ENCODE peak calls at places on chromosomes 4 and X, in nine cellular contexts. I, P, O, D, G, M, F, S and L are unnamed samples.

GRCh38 chr4:46399440-46399839 is 9.5 kb upstream of the GABRA2 start:
- DNase-seq in I (no peak), P (no peak), O (no peak), D (peak; percentile 63), G (no peak), M (no peak), F (no peak), S (no peak), L (no peak)

GRCh38 chrX:118847676-118848075 is 24.1 kb downstream of the ZCCHC12 start:
- DNase-seq in I (no peak), P (no peak), O (no peak), D (peak; percentile 75), G (peak; percentile 42), M (peak; percentile 44), F (no peak), S (peak; percentile 29), L (no peak)

GRCh38 chr4:102449751-102450352 is 51.3 kb upstream of the NFKB1 start:
- DNase-seq in I (peak; percentile 63), P (no peak), O (no peak), D (peak; percentile 75), G (peak; percentile 64), M (peak; percentile 34), F (no peak), S (peak; percentile 50), L (peak; percentile 41)

GRCh38 chrX:17860811-17861495 is at the start of gene RAI2:
- DNase-seq in I (no peak), P (peak; percentile 53), O (no peak), D (peak; percentile 48), G (no peak), M (peak; percentile 60), F (peak; percentile 30), S (no peak), L (peak; percentile 38)

GRCh38 chr4:4524364-4524763 is 17.5 kb downstream of the STX18 start:
- DNase-seq in I (no peak), P (no peak), O (no peak), D (peak; percentile 77), G (peak; percentile 11), M (no peak), F (no peak), S (no peak), L (no peak)

GRCh38 chr4:123505457-123506310 is 109.1 kb downstream of the SPRY1 start:
- DNase-seq in I (peak; percentile 37), P (peak; percentile 75), O (no peak), D (peak; percentile 99), G (peak; percentile 61), M (no peak), F (peak; percentile 67), S (peak; percentile 79), L (peak; percentile 32)

GRCh38 chr4:108314900-108315589 is 146.3 kb upstream of the LEF1 start:
- DNase-seq in I (no peak), P (no peak), O (no peak), D (no peak), G (no peak), M (no peak), F (no peak), S (no peak), L (no peak)

GRCh38 chr4:107389965-107390364 is 330.1 kb downstream of the PAPSS1 start:
- DNase-seq in I (no peak), P (no peak), O (no peak), D (no peak), G (no peak), M (no peak), F (no peak), S (no peak), L (no peak)

GRCh38 chrX:53374222-53374820 is 48.1 kb downstream of the SMC1A start:
- DNase-seq in I (no peak), P (no peak), O (no peak), D (no peak), G (peak; percentile 51), M (peak; percentile 71), F (no peak), S (peak; percentile 32), L (no peak)

GRCh38 chrX:1295550-1295949 is 26.9 kb downstream of the CSF2RA start:
- DNase-seq in I (no peak), P (no peak), O (no peak), D (no peak), G (no peak), M (no peak), F (no peak), S (no peak), L (no peak)

GRCh38 chr4:140427104-140427918 is at the start of gene CLGN:
- DNase-seq in I (peak; percentile 70), P (peak; percentile 58), O (no peak), D (peak; percentile 94), G (peak; percentile 44), M (peak; percentile 60), F (peak; percentile 57), S (peak; percentile 71), L (peak; percentile 96)

GRCh38 chr4:101027721-101028120 is 319.6 kb downstream of the PPP3CA start:
- DNase-seq in I (no peak), P (no peak), O (no peak), D (no peak), G (no peak), M (no peak), F (no peak), S (peak; percentile 76), L (no peak)

GRCh38 chrX:132481449-132481848 is 7.4 kb downstream of the MBNL3 start:
- DNase-seq in I (no peak), P (no peak), O (no peak), D (no peak), G (no peak), M (no peak), F (no peak), S (no peak), L (no peak)
- H3K4me1 ChIP-seq in I (peaks cover 5% of the 10 kb centered on the region), P (no peaks in the 10 kb centered on the region), O (peaks cover 9% of the 10 kb centered on the region), D (peaks cover 52% of the 10 kb centered on the region), G (no peaks in the 10 kb centered on the region), M (no peaks in the 10 kb centered on the region), F (no peaks in the 10 kb centered on the region), S (no peaks in the 10 kb centered on the region), L (no peaks in the 10 kb centered on the region)

DNA sequence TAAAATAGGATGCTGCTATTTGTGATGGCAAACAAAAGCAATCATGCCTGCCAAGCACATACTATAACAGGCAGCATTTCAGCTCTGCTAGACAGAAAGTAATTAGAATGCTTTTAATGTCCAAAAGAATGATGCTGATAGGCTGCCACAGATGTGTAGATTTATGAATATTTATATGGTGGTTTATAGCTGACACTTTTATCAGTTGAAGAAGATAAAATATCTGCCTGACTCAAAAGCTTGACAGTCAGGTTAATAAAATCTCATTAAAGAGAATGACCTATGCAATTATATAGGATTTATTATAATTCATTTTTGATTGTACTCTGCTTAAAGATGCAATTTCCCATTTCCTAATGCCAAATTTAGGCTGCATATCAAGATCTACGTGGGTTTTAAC is 4.0 kb downstream of the BEND4 start:
- DNase-seq in I (no peak), P (no peak), O (no peak), D (no peak), G (no peak), M (no peak), F (no peak), S (no peak), L (no peak)
- H3K27me3 ChIP-seq in I (peaks cover 33% of the 10 kb centered on the region), P (no peaks in the 10 kb centered on the region), O (peaks cover 61% of the 10 kb centered on the region), D (peaks cover 29% of the 10 kb centered on the region), G (peaks cover 38% of the 10 kb centered on the region), M (no peaks in the 10 kb centered on the region), F (peaks cover 22% of the 10 kb centered on the region), S (peaks cover 39% of the 10 kb centered on the region), L (no peaks in the 10 kb centered on the region)

GRCh38 chr4:78654809-78655208 is 103.2 kb downstream of the ANXA3 start:
- DNase-seq in I (no peak), P (no peak), O (no peak), D (no peak), G (peak; percentile 58), M (no peak), F (no peak), S (peak; percentile 28), L (no peak)
- H3K4me1 ChIP-seq in I (no peaks in the 10 kb centered on the region), P (no peaks in the 10 kb centered on the region), O (peaks cover 14% of the 10 kb centered on the region), D (no peaks in the 10 kb centered on the region), G (peaks cover 11% of the 10 kb centered on the region), M (peaks cover 73% of the 10 kb centered on the region), F (no peaks in the 10 kb centered on the region), S (peaks cover 29% of the 10 kb centered on the region), L (peaks cover 4% of the 10 kb centered on the region)

DNA sequence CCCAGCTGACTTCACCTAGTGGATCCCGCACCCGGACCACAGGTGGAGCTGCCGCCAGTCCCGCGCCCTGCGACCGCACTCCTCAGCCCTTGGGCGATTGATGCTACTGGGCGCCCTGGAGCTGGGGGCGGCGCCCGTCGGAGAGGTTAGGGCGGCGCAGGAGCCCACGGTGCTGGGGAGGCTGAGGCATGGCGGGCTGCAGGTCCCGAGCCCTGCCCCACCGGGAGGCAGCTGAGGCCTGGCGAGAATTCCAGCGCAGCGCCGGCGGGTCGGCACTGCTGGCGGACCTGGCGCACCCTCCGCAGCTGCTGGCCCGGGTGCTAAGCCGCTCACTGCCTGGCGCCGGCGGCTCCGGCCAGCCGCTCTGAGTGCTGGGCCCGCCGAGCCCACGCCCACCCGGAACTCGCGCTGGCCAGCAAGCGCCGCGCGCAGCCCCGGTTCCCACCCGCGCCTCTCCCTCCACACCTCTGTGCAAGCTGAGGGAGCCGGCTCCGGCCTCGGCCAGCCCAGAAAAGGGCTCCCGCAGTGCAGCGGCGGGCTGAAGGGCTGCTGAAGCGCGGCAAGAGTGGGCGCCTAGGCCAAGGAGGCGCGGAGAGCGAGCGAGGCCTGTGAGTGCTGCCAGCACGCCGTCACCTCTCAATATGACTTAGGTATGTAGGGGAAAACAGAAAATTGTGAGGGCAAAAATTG is 1256.6 kb downstream of the STIM2 start:
- DNase-seq in I (no peak), P (no peak), O (no peak), D (peak; percentile 38), G (no peak), M (no peak), F (no peak), S (no peak), L (no peak)
- H3K27me3 ChIP-seq in I (no peaks in the 10 kb centered on the region), P (no peaks in the 10 kb centered on the region), O (no peaks in the 10 kb centered on the region), D (no peaks in the 10 kb centered on the region), G (no peaks in the 10 kb centered on the region), M (no peaks in the 10 kb centered on the region), F (no peaks in the 10 kb centered on the region), S (no peaks in the 10 kb centered on the region), L (no peaks in the 10 kb centered on the region)

GRCh38 chr4:113634081-113634969 is 127.2 kb downstream of the CAMK2D start:
- DNase-seq in I (no peak), P (no peak), O (no peak), D (no peak), G (no peak), M (no peak), F (no peak), S (no peak), L (no peak)
- H3K4me1 ChIP-seq in I (peaks cover 8% of the 10 kb centered on the region), P (peaks cover 14% of the 10 kb centered on the region), O (no peaks in the 10 kb centered on the region), D (peaks cover 6% of the 10 kb centered on the region), G (peaks cover 13% of the 10 kb centered on the region), M (no peaks in the 10 kb centered on the region), F (peaks cover 53% of the 10 kb centered on the region), S (peaks cover 21% of the 10 kb centered on the region), L (peaks cover 31% of the 10 kb centered on the region)

DNA sequence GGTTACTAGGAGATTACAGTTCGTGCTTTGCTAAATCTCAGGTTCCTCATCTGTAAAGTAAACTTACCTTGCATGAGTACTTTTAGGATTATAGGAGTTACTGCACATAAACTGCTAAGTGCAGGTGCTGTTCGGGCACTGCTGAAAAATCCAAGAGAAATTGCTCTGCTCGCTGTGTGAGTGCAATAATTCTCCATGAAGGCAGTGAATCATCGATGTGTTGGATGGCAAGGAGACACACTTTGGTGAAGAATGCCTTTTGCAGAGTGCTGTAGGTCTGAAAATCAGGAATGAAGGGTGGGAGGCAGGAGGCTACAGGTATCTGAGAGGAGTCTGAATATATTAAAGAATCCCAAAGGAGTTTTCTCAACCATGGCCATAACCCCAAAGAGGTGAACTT is 113.0 kb downstream of the CHIC2 start:
- DNase-seq in I (no peak), P (no peak), O (no peak), D (no peak), G (no peak), M (no peak), F (no peak), S (no peak), L (no peak)
- H3K27me3 ChIP-seq in I (no peaks in the 10 kb centered on the region), P (no peaks in the 10 kb centered on the region), O (no peaks in the 10 kb centered on the region), D (no peaks in the 10 kb centered on the region), G (no peaks in the 10 kb centered on the region), M (no peaks in the 10 kb centered on the region), F (no peaks in the 10 kb centered on the region), S (no peaks in the 10 kb centered on the region), L (no peaks in the 10 kb centered on the region)